ENCODE peak calls at places on chromosomes 11 and 22, in six cellular contexts. One of them, this sample, is unnamed.

GRCh38 chr22:37295213-37295886 is 13.0 kb downstream of the CYTH4 start:
- DNase-seq in HCT116: no peak
- DNase-seq in neural progenitor cell: no peak
- DNase-seq in GM23248: no peak
- DNase-seq in GM23338: no peak
- DNase-seq in PC-3: peak
- DNase-seq in this sample: no peak

GRCh38 chr11:78940500-78941225 is 366.0 kb upstream of the NARS2 start:
- DNase-seq in HCT116: no peak
- DNase-seq in neural progenitor cell: peak
- DNase-seq in GM23248: no peak
- DNase-seq in GM23338: peak
- DNase-seq in PC-3: no peak
- DNase-seq in this sample: no peak

GRCh38 chr11:10674440-10674855 is 19.1 kb downstream of the IRAG1 start:
- DNase-seq in HCT116: no peak
- DNase-seq in neural progenitor cell: no peak
- DNase-seq in GM23248: peak
- DNase-seq in GM23338: no peak
- DNase-seq in PC-3: no peak
- DNase-seq in this sample: no peak

GRCh38 chr11:1479678-1480118 is 6.9 kb downstream of the MOB2 start:
- DNase-seq in HCT116: no peak
- DNase-seq in neural progenitor cell: no peak
- DNase-seq in GM23248: no peak
- DNase-seq in GM23338: no peak
- DNase-seq in PC-3: no peak
- DNase-seq in this sample: no peak

GRCh38 chr22:21816787-21817496 is 50.5 kb downstream of the MAPK1 start:
- DNase-seq in HCT116: no peak
- DNase-seq in neural progenitor cell: no peak
- DNase-seq in GM23248: peak
- DNase-seq in GM23338: no peak
- DNase-seq in PC-3: peak
- DNase-seq in this sample: peak

GRCh38 chr22:44889233-44889878 is 120.4 kb downstream of the PHF21B start:
- DNase-seq in HCT116: no peak
- DNase-seq in neural progenitor cell: peak
- DNase-seq in GM23248: peak
- DNase-seq in GM23338: peak
- DNase-seq in PC-3: no peak
- DNase-seq in this sample: no peak

GRCh38 chr22:21457023-21457787 is 10.0 kb upstream of the TMEM191C start:
- DNase-seq in HCT116: no peak
- DNase-seq in neural progenitor cell: peak
- DNase-seq in GM23248: no peak
- DNase-seq in GM23338: no peak
- DNase-seq in PC-3: peak
- DNase-seq in this sample: peak

GRCh38 chr11:1516273-1517067 is 29.9 kb upstream of the MOB2 start:
- DNase-seq in HCT116: no peak
- DNase-seq in neural progenitor cell: no peak
- DNase-seq in GM23248: peak
- DNase-seq in GM23338: no peak
- DNase-seq in PC-3: peak
- DNase-seq in this sample: no peak

GRCh38 chr11:69307871-69308381 is 14.0 kb downstream of the MYEOV start:
- DNase-seq in HCT116: no peak
- DNase-seq in neural progenitor cell: no peak
- DNase-seq in GM23248: no peak
- DNase-seq in GM23338: no peak
- DNase-seq in PC-3: no peak
- DNase-seq in this sample: no peak

GRCh38 chr11:70470127-70470526 is 71.8 kb downstream of the CTTN start:
- DNase-seq in HCT116: no peak
- DNase-seq in neural progenitor cell: no peak
- DNase-seq in GM23248: no peak
- DNase-seq in GM23338: no peak
- DNase-seq in PC-3: no peak
- DNase-seq in this sample: no peak

GRCh38 chr22:21567456-21568206 is at the start of gene UBE2L3:
- DNase-seq in HCT116: peak
- DNase-seq in neural progenitor cell: peak
- DNase-seq in GM23248: peak
- DNase-seq in GM23338: peak
- DNase-seq in PC-3: peak
- DNase-seq in this sample: peak

GRCh38 chr11:46991391-46991790 is 54.8 kb downstream of the CSTPP1 start:
- DNase-seq in HCT116: no peak
- DNase-seq in neural progenitor cell: peak
- DNase-seq in GM23248: no peak
- DNase-seq in GM23338: no peak
- DNase-seq in PC-3: no peak
- DNase-seq in this sample: no peak

GRCh38 chr22:37690407-37690806 is 4.3 kb downstream of the NOL12 start:
- DNase-seq in HCT116: no peak
- DNase-seq in neural progenitor cell: no peak
- DNase-seq in GM23248: no peak
- DNase-seq in GM23338: no peak
- DNase-seq in PC-3: no peak
- DNase-seq in this sample: no peak

GRCh38 chr11:46285173-46285572 is 7.7 kb downstream of the CREB3L1 start:
- DNase-seq in HCT116: no peak
- DNase-seq in neural progenitor cell: no peak
- DNase-seq in GM23248: peak
- DNase-seq in GM23338: no peak
- DNase-seq in PC-3: no peak
- DNase-seq in this sample: no peak

GRCh38 chr11:6362868-6363678 is 27.2 kb upstream of the SMPD1 start:
- DNase-seq in HCT116: peak
- DNase-seq in neural progenitor cell: peak
- DNase-seq in GM23248: peak
- DNase-seq in GM23338: peak
- DNase-seq in PC-3: peak
- DNase-seq in this sample: peak

GRCh38 chr11:3641191-3641590 is 601 bp downstream of the ART5 start:
- DNase-seq in HCT116: no peak
- DNase-seq in neural progenitor cell: no peak
- DNase-seq in GM23248: no peak
- DNase-seq in GM23338: no peak
- DNase-seq in PC-3: no peak
- DNase-seq in this sample: no peak

GRCh38 chr11:43942651-43943356 is 367 bp downstream of the C11orf96 start:
- DNase-seq in HCT116: no peak
- DNase-seq in neural progenitor cell: peak
- DNase-seq in GM23248: peak
- DNase-seq in GM23338: peak
- DNase-seq in PC-3: peak
- DNase-seq in this sample: peak
- TF ChIP-seq EZH2 in HCT116: no peak
- TF ChIP-seq EZH2 in neural progenitor cell: no peak
- TF ChIP-seq EZH2 in GM23248: peak
- TF ChIP-seq EZH2 in GM23338: peak
- TF ChIP-seq EZH2 in PC-3: peak
- TF ChIP-seq EZH2 in this sample: no peak

DNA sequence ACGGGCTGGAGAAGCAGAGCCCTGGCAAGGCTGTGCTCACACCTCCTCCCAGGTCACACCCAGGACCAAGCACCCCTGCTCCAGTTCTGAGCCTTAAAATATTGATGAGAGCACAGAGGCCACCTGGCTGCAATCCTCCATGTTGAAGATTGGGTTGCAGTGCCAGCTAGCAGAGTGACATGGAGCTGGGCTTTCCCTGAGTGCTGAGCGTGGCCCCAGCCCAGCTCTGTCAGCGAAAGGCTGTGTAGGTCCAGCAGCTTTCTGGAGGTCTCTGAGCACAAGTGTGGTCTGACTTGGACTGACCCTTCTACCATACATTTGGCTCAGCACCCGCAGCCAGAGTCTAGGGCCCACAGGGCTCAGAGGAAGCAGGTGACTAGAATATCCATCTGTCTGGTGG is 4.0 kb upstream of the CHKA start:
- DNase-seq in HCT116: no peak
- DNase-seq in neural progenitor cell: no peak
- DNase-seq in GM23248: no peak
- DNase-seq in GM23338: no peak
- DNase-seq in PC-3: no peak
- DNase-seq in this sample: no peak
- H3K4me2 ChIP-seq in HCT116: peak
- H3K4me2 ChIP-seq in neural progenitor cell: no peak
- H3K4me2 ChIP-seq in GM23248: no peak
- H3K4me2 ChIP-seq in GM23338: peak
- H3K4me2 ChIP-seq in PC-3: no peak
- H3K4me2 ChIP-seq in this sample: no peak

GRCh38 chr11:101129203-101129943 is at the start of gene PGR:
- DNase-seq in HCT116: no peak
- DNase-seq in neural progenitor cell: peak
- DNase-seq in GM23248: peak
- DNase-seq in GM23338: peak
- DNase-seq in PC-3: no peak
- DNase-seq in this sample: peak
- TF ChIP-seq EZH2phosphoT487 in HCT116: no peak
- TF ChIP-seq EZH2phosphoT487 in neural progenitor cell: peak
- TF ChIP-seq EZH2phosphoT487 in GM23248: peak
- TF ChIP-seq EZH2phosphoT487 in GM23338: peak
- TF ChIP-seq EZH2phosphoT487 in PC-3: peak
- TF ChIP-seq EZH2phosphoT487 in this sample: peak

GRCh38 chr22:20232781-20233180 is 35.3 kb downstream of the RTN4R start:
- DNase-seq in HCT116: no peak
- DNase-seq in neural progenitor cell: no peak
- DNase-seq in GM23248: no peak
- DNase-seq in GM23338: no peak
- DNase-seq in PC-3: no peak
- DNase-seq in this sample: no peak

GRCh38 chr22:20234314-20234682 is 33.8 kb downstream of the RTN4R start:
- DNase-seq in HCT116: no peak
- DNase-seq in neural progenitor cell: no peak
- DNase-seq in GM23248: no peak
- DNase-seq in GM23338: no peak
- DNase-seq in PC-3: no peak
- DNase-seq in this sample: no peak

GRCh38 chr22:20234760-20235452 is 33.2 kb downstream of the RTN4R start:
- DNase-seq in HCT116: no peak
- DNase-seq in neural progenitor cell: no peak
- DNase-seq in GM23248: no peak
- DNase-seq in GM23338: no peak
- DNase-seq in PC-3: no peak
- DNase-seq in this sample: no peak

GRCh38 chr22:20232237-20232598 is 35.9 kb downstream of the RTN4R start:
- DNase-seq in HCT116: no peak
- DNase-seq in neural progenitor cell: no peak
- DNase-seq in GM23248: no peak
- DNase-seq in GM23338: no peak
- DNase-seq in PC-3: no peak
- DNase-seq in this sample: no peak

GRCh38 chr22:20233351-20234313 is 34.5 kb downstream of the RTN4R start:
- DNase-seq in HCT116: no peak
- DNase-seq in neural progenitor cell: no peak
- DNase-seq in GM23248: no peak
- DNase-seq in GM23338: no peak
- DNase-seq in PC-3: no peak
- DNase-seq in this sample: no peak
- TF ChIP-seq EZH2 in HCT116: no peak
- TF ChIP-seq EZH2 in neural progenitor cell: no peak
- TF ChIP-seq EZH2 in GM23248: no peak
- TF ChIP-seq EZH2 in GM23338: no peak
- TF ChIP-seq EZH2 in PC-3: no peak
- TF ChIP-seq EZH2 in this sample: no peak

GRCh38 chr11:73383249-73384126 is 7.3 kb downstream of the RELT start:
- DNase-seq in HCT116: no peak
- DNase-seq in neural progenitor cell: peak
- DNase-seq in GM23248: peak
- DNase-seq in GM23338: no peak
- DNase-seq in PC-3: no peak
- DNase-seq in this sample: peak
- H3K4me2 ChIP-seq in HCT116: no peak
- H3K4me2 ChIP-seq in neural progenitor cell: no peak
- H3K4me2 ChIP-seq in GM23248: no peak
- H3K4me2 ChIP-seq in GM23338: no peak
- H3K4me2 ChIP-seq in PC-3: no peak
- H3K4me2 ChIP-seq in this sample: no peak

DNA sequence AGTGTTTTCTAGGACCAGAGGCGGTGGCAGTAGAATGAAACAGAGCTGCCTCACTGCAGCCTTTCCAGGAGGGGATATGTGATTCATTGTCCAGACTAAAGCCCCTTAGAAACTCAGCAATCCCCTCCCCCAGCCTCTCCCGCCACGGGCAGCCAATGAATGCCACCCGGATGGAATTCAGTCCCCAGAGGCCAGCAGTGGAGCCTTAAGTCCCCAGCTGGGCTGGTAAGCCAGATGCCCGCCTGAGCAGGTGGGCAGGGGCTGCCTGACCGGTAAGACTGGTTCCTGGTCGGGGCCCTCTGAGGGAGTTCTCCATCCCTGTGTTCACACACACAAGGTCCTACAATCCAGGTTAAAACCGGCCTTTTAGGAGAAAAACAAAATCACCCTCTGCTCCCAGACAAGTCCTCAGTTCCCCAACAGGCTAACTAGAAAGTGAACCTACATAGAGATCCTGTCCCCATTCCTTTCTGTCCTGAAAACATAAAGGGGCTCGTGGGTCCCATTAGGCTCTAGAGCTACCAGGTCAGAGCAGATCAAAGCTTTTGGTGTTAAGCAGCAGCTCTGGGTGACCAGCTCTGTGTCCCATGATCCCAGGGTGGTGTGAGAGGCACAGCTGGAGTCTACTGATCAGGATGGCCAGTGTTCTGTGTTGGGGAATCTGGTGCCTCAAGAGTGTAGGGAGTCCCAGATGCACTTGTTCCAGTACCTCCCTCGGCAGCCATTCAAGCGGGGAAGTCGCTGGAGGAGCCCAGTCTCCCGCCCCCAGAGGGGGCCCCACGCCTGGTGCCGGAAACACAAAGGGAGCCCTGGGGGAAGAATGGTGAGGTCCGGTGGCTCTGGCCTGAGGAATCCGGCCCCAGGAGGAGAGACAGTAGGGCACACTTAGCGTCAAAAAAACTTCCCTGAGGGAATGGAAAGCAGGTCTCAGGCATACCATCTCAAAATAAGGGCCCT is 2.6 kb downstream of the PATZ1 start:
- DNase-seq in HCT116: no peak
- DNase-seq in neural progenitor cell: peak
- DNase-seq in GM23248: no peak
- DNase-seq in GM23338: peak
- DNase-seq in PC-3: peak
- DNase-seq in this sample: peak
- TF ChIP-seq EZH2phosphoT487 in HCT116: no peak
- TF ChIP-seq EZH2phosphoT487 in neural progenitor cell: no peak
- TF ChIP-seq EZH2phosphoT487 in GM23248: no peak
- TF ChIP-seq EZH2phosphoT487 in GM23338: no peak
- TF ChIP-seq EZH2phosphoT487 in PC-3: no peak
- TF ChIP-seq EZH2phosphoT487 in this sample: no peak